ENCODE peak calls at places on chromosomes 6 and 20, in four cellular contexts. P, G, Q and L are unnamed samples.

GRCh38 chr6:79269877-79270276 is 35.4 kb upstream of the HMGN3 start:
- DNase-seq in P (no peak), G (peak; percentile 79), Q (no peak), L (peak; percentile 92)

GRCh38 chr20:62453186-62453808 is 22.5 kb downstream of the GATA5 start:
- DNase-seq in P (no peak), G (no peak), Q (no peak), L (no peak)

GRCh38 chr20:17610566-17611289 is 40.9 kb downstream of the DSTN start:
- DNase-seq in P (peak; percentile 75), G (peak; percentile 11), Q (peak; percentile 65), L (peak; percentile 81)

GRCh38 chr6:127206531-127207065 is 60.1 kb upstream of the RNF146 start:
- DNase-seq in P (no peak), G (no peak), Q (no peak), L (no peak)

GRCh38 chr6:11428895-11429294 is 108.7 kb upstream of the TMEM170B start:
- DNase-seq in P (peak; percentile 71), G (peak; percentile 57), Q (no peak), L (peak; percentile 94)

GRCh38 chr20:33554914-33555420 is 65.1 kb downstream of the CBFA2T2 start:
- DNase-seq in P (no peak), G (peak; percentile 73), Q (no peak), L (peak; percentile 83)

GRCh38 chr6:170221052-170221752 is 69.7 kb downstream of the DLL1 start:
- DNase-seq in P (peak; percentile 40), G (no peak), Q (peak; percentile 40), L (no peak)

GRCh38 chr6:87393026-87393622 is 14.6 kb upstream of the CFAP206 start:
- DNase-seq in P (no peak), G (peak; percentile 43), Q (no peak), L (peak; percentile 54)

GRCh38 chr6:37777272-37777736 is 42.2 kb upstream of the ZFAND3 start:
- DNase-seq in P (no peak), G (no peak), Q (no peak), L (peak; percentile 38)

GRCh38 chr6:15317934-15318902 is 72.3 kb downstream of the JARID2 start:
- DNase-seq in P (no peak), G (no peak), Q (no peak), L (peak; percentile 50)